ENCODE peak calls at places on chromosomes 1 and 21, in seven cellular contexts. Y, M, P, A, T, B and X are unnamed samples.

GRCh38 chr1:45868861-45869260 is 65.4 kb downstream of the MAST2 start:
- DNase-seq in P (no peak), T (no peak), Y (no peak), A (no peak), B (no peak), M (no peak), X (no peak)

GRCh38 chr1:109792056-109792831 is 28.5 kb upstream of the EPS8L3 start:
- DNase-seq in P (peak), A (peak), B (no peak), T (peak), Y (no peak), M (peak), X (peak)

GRCh38 chr1:244349103-244349531 is 102.6 kb downstream of the ADSS2 start:
- DNase-seq in P (no peak), Y (no peak), B (no peak), A (peak), T (peak), M (peak), X (peak)

GRCh38 chr1:93575586-93576271 is 105.9 kb downstream of the BCAR3 start:
- DNase-seq in P (no peak), M (no peak), Y (no peak), B (no peak), A (peak), T (no peak), X (no peak)

GRCh38 chr1:116751626-116752025 is 2.6 kb upstream of the CD2 start:
- DNase-seq in T (no peak), A (no peak), P (no peak), Y (no peak), B (no peak), M (no peak), X (no peak)

GRCh38 chr21:45599146-45599581 is 44.4 kb upstream of the PCBP3 start:
- DNase-seq in B (no peak), Y (no peak), P (no peak), A (no peak), T (no peak), M (no peak), X (no peak)

GRCh38 chr1:24558902-24559791 is 3.3 kb downstream of the NCMAP start:
- DNase-seq in Y (no peak), T (peak), P (no peak), M (peak), A (peak), B (no peak), X (peak)

GRCh38 chr1:24111264-24111997 is 504 bp downstream of the MYOM3 start:
- DNase-seq in T (no peak), P (no peak), Y (no peak), A (peak), M (no peak), B (no peak), X (no peak)

GRCh38 chr1:178572604-178573003 is 59.7 kb downstream of the TEX35 start:
- DNase-seq in P (no peak), B (no peak), M (no peak), A (no peak), Y (no peak), T (no peak), X (no peak)

GRCh38 chr1:67579623-67580394 is 105.2 kb upstream of the GADD45A start:
- DNase-seq in T (no peak), B (no peak), P (no peak), M (no peak), Y (no peak), A (no peak), X (no peak)

GRCh38 chr1:201253906-201254624 is 29.2 kb upstream of the PKP1 start:
- DNase-seq in A (no peak), M (no peak), T (no peak), Y (no peak), B (no peak), P (no peak), X (no peak)

GRCh38 chr1:167518331-167518700 is at the start of gene CD247:
- DNase-seq in T (no peak), Y (no peak), P (no peak), M (no peak), B (peak), A (no peak), X (no peak)

GRCh38 chr1:29180497-29181412 is 945 bp downstream of the SRSF4 start:
- DNase-seq in M (peak), P (no peak), T (no peak), A (peak), B (no peak), Y (no peak), X (no peak)

GRCh38 chr1:57770772-57771171 is 346.9 kb upstream of the DAB1 start:
- DNase-seq in T (no peak), B (no peak), A (peak), P (peak), Y (no peak), M (no peak), X (no peak)

GRCh38 chr1:234970731-234971476 is 157.7 kb downstream of the TOMM20 start:
- DNase-seq in Y (no peak), T (peak), P (peak), A (peak), B (no peak), M (peak), X (peak)

GRCh38 chr1:199279872-199280649 is 641.2 kb downstream of the PTPRC start:
- DNase-seq in B (no peak), M (no peak), A (peak), Y (peak), P (no peak), T (no peak), X (no peak)

GRCh38 chr1:112687785-112688496 is 13.5 kb downstream of the MOV10 start:
- DNase-seq in Y (no peak), M (no peak), P (no peak), B (no peak), A (no peak), T (no peak), X (no peak)

GRCh38 chr1:172041102-172041501 is 199.8 kb downstream of the DNM3 start:
- DNase-seq in B (no peak), T (no peak), A (no peak), P (no peak), M (no peak), Y (no peak), X (no peak)

GRCh38 chr1:198079432-198079951 is 77.3 kb upstream of the NEK7 start:
- DNase-seq in T (no peak), Y (no peak), A (no peak), P (no peak), M (no peak), B (no peak), X (no peak)

GRCh38 chr1:31105646-31106045 is 40.1 kb upstream of the PUM1 start:
- DNase-seq in T (no peak), A (no peak), B (no peak), P (no peak), Y (no peak), M (no peak), X (no peak)

GRCh38 chr21:29056538-29057050 is 16.9 kb downstream of the CCT8 start:
- DNase-seq in A (no peak), B (no peak), P (no peak), M (peak), Y (no peak), T (no peak), X (no peak)

GRCh38 chr1:30407030-30407861 is 316.1 kb downstream of the MATN1 start:
- DNase-seq in T (no peak), Y (no peak), P (no peak), A (no peak), M (peak), B (no peak), X (no peak)

GRCh38 chr1:161492827-161493226 is 12.4 kb upstream of the FCGR2A start:
- DNase-seq in M (no peak), Y (no peak), P (no peak), B (no peak), A (no peak), T (no peak), X (no peak)

GRCh38 chr1:50425376-50426107 is 2.3 kb upstream of the DMRTA2 start:
- DNase-seq in T (no peak), A (no peak), B (no peak), Y (no peak), P (no peak), M (no peak), X (no peak)

GRCh38 chr1:26994020-26994745 is 691 bp downstream of the TRNP1 start:
- DNase-seq in B (no peak), T (no peak), P (no peak), A (no peak), M (no peak), Y (no peak), X (no peak)